ENCODE peak calls at places on chromosomes 4 and X, in four cellular contexts. X, B, U and Z are unnamed samples. For H3K4me1, the result is how much of the 10 kb centered on the place peaks cover.

GRCh38 chr4:183936047-183936446 is 30.9 kb downstream of the STOX2 start:
- DNase-seq in U (no peak), B (no peak), X (no peak), Z (no peak)

GRCh38 chr4:65999518-65999871 is 329.2 kb upstream of the EPHA5 start:
- DNase-seq in X (no peak), B (no peak), U (peak), Z (no peak)

GRCh38 chr4:87423313-87424031 is 1.1 kb downstream of the NUDT9 start:
- DNase-seq in U (no peak), B (no peak), X (no peak), Z (no peak)

GRCh38 chrX:1899841-1900240 is 285.0 kb downstream of the ASMT start:
- DNase-seq in X (no peak), U (no peak), B (no peak), Z (no peak)

GRCh38 chrX:78104447-78105176 is 564 bp downstream of the PGK1 start:
- DNase-seq in U (peak), X (peak), B (no peak), Z (peak)

GRCh38 chr4:103011378-103012025 is 8.0 kb downstream of the SLC9B1 start:
- DNase-seq in U (peak), X (peak), B (no peak), Z (no peak)

GRCh38 chrX:149302705-149303104 is 202.4 kb downstream of the IDS start:
- DNase-seq in B (no peak), X (no peak), U (no peak), Z (no peak)

GRCh38 chr4:38943355-38943754 is 75.7 kb downstream of the FAM114A1 start:
- DNase-seq in U (no peak), B (no peak), X (peak), Z (no peak)

GRCh38 chr4:122873752-122874151 is 47.1 kb downstream of the FGF2 start:
- DNase-seq in B (no peak), U (peak), X (no peak), Z (no peak)

GRCh38 chr4:16225681-16225995 is 633 bp downstream of the TAPT1 start:
- DNase-seq in B (no peak), U (peak), X (no peak), Z (no peak)

GRCh38 chr4:98446499-98447375 is 185.6 kb downstream of the RAP1GDS1 start:
- DNase-seq in B (no peak), X (no peak), U (no peak), Z (peak)

GRCh38 chrX:101357166-101357795 is 8.7 kb upstream of the TIMM8A start:
- DNase-seq in B (no peak), X (no peak), U (peak), Z (no peak)

GRCh38 chrX:53287493-53288138 is 6.2 kb upstream of the IQSEC2 start:
- DNase-seq in U (peak), X (peak), B (no peak), Z (peak)

GRCh38 chr4:7399433-7400234 is 35.1 kb downstream of the PSAPL1 start:
- DNase-seq in B (no peak), U (no peak), X (no peak), Z (peak)

GRCh38 chrX:154369453-154370299 is 4.8 kb downstream of the FLNA start:
- DNase-seq in U (peak), X (peak), B (peak), Z (peak)

GRCh38 chrX:143455045-143455444 is 62.2 kb downstream of the SPANXN3 start:
- DNase-seq in B (no peak), U (no peak), X (no peak), Z (no peak)

GRCh38 chr4:84887824-84888223 is 78.7 kb downstream of the WDFY3 start:
- DNase-seq in U (peak), X (no peak), B (no peak), Z (no peak)

GRCh38 chrX:5163663-5164062 is 1065.0 kb downstream of the NLGN4X start:
- DNase-seq in U (no peak), X (no peak), B (no peak), Z (no peak)

GRCh38 chrX:94204524-94204923 is 530.5 kb downstream of the FAM133A start:
- DNase-seq in X (no peak), U (no peak), B (no peak), Z (no peak)

GRCh38 chr4:4914059-4914820 is 54.8 kb downstream of the MSX1 start:
- DNase-seq in U (peak), B (no peak), X (no peak), Z (no peak)

GRCh38 chr4:153750197-153750817 is 9.5 kb downstream of the RNF175 start:
- DNase-seq in U (peak), B (peak), X (peak), Z (peak)

GRCh38 chrX:7996414-7996813 is 69.2 kb upstream of the PNPLA4 start:
- DNase-seq in U (peak), X (no peak), B (no peak), Z (peak)

GRCh38 chr4:8922481-8922880 is 50.8 kb upstream of the HMX1 start:
- DNase-seq in B (no peak), U (no peak), X (no peak), Z (no peak)

GRCh38 chrX:18598413-18598812 is 73.5 kb downstream of the RS1 start:
- DNase-seq in U (no peak), X (no peak), B (no peak), Z (no peak)

GRCh38 chr4:10099521-10100325 is 16.9 kb downstream of the WDR1 start:
- DNase-seq in B (no peak), U (no peak), X (no peak), Z (peak)

GRCh38 chr4:151604238-151604637 is 156.6 kb downstream of the GATB start:
- DNase-seq in U (peak), B (no peak), X (no peak), Z (no peak)

GRCh38 chrX:68365356-68365755 is 67.9 kb downstream of the OPHN1 start:
- DNase-seq in B (no peak), X (no peak), U (no peak), Z (no peak)

GRCh38 chr4:20299515-20299914 is 47.8 kb downstream of the SLIT2 start:
- DNase-seq in U (peak), B (no peak), X (no peak), Z (no peak)

GRCh38 chr4:15894923-15895411 is 43.6 kb downstream of the FGFBP1 start:
- DNase-seq in B (no peak), X (no peak), U (peak), Z (no peak)

GRCh38 chrX:154458116-154458953 is at the start of gene PLXNA3:
- DNase-seq in U (peak), X (no peak), B (no peak), Z (peak)

GRCh38 chr4:27308379-27308778 is 447.7 kb downstream of the STIM2 start:
- DNase-seq in B (no peak), X (no peak), U (no peak), Z (no peak)

GRCh38 chr4:7860600-7861158 is 79.0 kb downstream of the AFAP1 start:
- DNase-seq in X (no peak), B (no peak), U (no peak), Z (no peak)

GRCh38 chr4:186724048-186724860 is 598 bp upstream of the FAT1 start:
- DNase-seq in X (peak), U (peak), B (peak), Z (no peak)

GRCh38 chr4:139454646-139455045 is 725 bp downstream of the RAB33B start:
- DNase-seq in B (no peak), U (peak), X (no peak), Z (no peak)
- H3K4me1 ChIP-seq in B (under half), U (under half), X (under half), Z (half or more)

GRCh38 chrX:12979630-12980015 is 4.7 kb downstream of the TMSB4X start:
- DNase-seq in X (no peak), B (no peak), U (no peak), Z (no peak)
- H3K4me1 ChIP-seq in X (under half), B (under half), U (under half), Z (half or more)

GRCh38 chrX:10399152-10399741 is 221.1 kb downstream of the MID1 start:
- DNase-seq in U (no peak), B (no peak), X (no peak), Z (no peak)

GRCh38 chrX:10401239-10401638 is 219.1 kb downstream of the MID1 start:
- DNase-seq in B (no peak), U (peak), X (no peak), Z (no peak)

GRCh38 chrX:10404435-10404834 is 215.9 kb downstream of the MID1 start:
- DNase-seq in U (no peak), B (no peak), X (no peak), Z (no peak)
- H3K4me1 ChIP-seq in U (under half), B (under half), X (under half), Z (under half)

GRCh38 chr4:781493-782216 is 44.3 kb downstream of the CPLX1 start:
- DNase-seq in X (peak), U (peak), B (peak), Z (peak)
- H3K4me1 ChIP-seq in X (under half), U (under half), B (under half), Z (half or more)

GRCh38 chr4:185211035-185211434 is 1.6 kb downstream of the SNX25 start:
- DNase-seq in U (no peak), X (no peak), B (no peak), Z (no peak)

GRCh38 chr4:185212566-185212965 is 3.2 kb downstream of the SNX25 start:
- DNase-seq in B (no peak), U (no peak), X (no peak), Z (no peak)

GRCh38 chr4:185213341-185213740 is 3.9 kb downstream of the SNX25 start:
- DNase-seq in B (no peak), U (no peak), X (no peak), Z (no peak)

GRCh38 chr4:185210102-185210981 is 944 bp downstream of the SNX25 start:
- DNase-seq in X (peak), B (peak), U (peak), Z (peak)

DNA sequence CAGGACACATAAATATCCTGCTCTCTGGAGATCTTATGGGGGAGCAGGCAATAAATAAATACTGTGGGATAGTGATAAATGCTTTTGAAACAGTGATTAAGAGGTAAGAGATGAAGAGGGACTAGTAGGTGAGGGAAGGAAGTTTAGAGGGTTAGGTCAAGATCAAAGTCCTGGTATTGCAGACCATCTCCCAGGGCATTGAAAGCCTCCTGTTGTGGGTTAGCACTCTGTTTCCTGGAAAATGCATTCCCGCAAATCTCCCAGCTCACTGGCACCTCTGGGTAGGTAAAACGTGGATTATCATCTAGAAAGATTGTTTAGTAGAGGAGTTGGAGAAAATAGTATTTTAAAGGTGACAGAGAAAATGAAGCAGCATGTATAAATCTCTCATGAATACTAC is 2.2 kb downstream of the SNX25 start:
- DNase-seq in X (no peak), U (no peak), B (no peak), Z (no peak)
- H3K4me1 ChIP-seq in X (under half), U (under half), B (under half), Z (under half)

GRCh38 chr4:76987685-76988084 is 38.1 kb downstream of the SEPTIN11 start:
- DNase-seq in X (no peak), U (no peak), B (no peak), Z (no peak)

GRCh38 chr4:76993787-76994641 is 44.5 kb downstream of the SEPTIN11 start:
- DNase-seq in U (no peak), B (no peak), X (no peak), Z (peak)

GRCh38 chr4:76987153-76987562 is 37.6 kb downstream of the SEPTIN11 start:
- DNase-seq in X (peak), U (no peak), B (no peak), Z (no peak)

GRCh38 chr4:76990288-76991080 is 40.9 kb downstream of the SEPTIN11 start:
- DNase-seq in B (no peak), X (no peak), U (no peak), Z (peak)

DNA sequence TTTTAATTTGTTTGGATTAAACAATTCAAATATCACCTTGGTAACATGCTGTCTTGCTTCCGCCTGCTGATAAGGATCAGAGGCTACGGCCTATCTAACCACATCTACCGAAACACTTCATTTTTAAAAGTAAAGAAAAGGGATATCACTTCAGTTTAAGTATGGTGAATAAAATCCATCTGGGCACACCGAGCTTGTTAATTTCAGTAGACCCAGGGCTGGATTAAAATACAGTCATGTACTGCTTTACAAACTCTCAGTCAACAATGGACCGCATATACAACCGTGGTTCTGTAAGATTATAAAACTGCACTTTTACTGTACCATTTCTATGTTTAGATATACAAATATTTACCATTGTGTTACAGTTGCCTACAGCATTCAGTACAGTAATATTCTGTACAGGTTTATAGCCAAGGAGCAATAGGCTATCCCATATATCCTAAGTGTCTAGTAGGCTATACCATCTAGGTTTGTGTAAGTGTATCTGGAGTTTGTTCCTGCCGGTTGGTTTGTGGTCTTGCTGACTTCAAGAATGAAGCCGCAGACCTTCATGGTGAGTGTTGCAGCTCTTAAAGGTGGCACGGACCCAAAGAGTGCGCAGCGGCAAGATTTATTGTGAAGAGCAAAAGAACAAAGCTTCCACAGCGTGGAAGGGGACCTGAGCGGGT is 40.0 kb downstream of the SEPTIN11 start:
- DNase-seq in X (no peak), B (no peak), U (no peak), Z (peak)
- H3K4me1 ChIP-seq in X (under half), B (under half), U (under half), Z (half or more)